ENCODE peak calls at places on chromosomes 1 and 21, in six cellular contexts. A is IMR-90, N is A549, W is K562, U is HepG2, Y is GM12878. P is an unnamed sample.
A peak's percentile ranks its signal among the peaks of the same experiment; 100 is the strongest.

GRCh38 chr1:159211331-159212136 is 6.9 kb downstream of the ACKR1 start:
- DNase-seq in A (peak; percentile 3), N (no peak), W (peak; percentile 65), U (peak; percentile 11), Y (no peak), P (peak; percentile 56)

GRCh38 chr1:232806071-232806510 is 875 bp downstream of the MAP10 start:
- DNase-seq in A (no peak), N (no peak), W (no peak), U (no peak), Y (no peak), P (no peak)

GRCh38 chr1:91148641-91149069 is 126.8 kb upstream of the ZNF644 start:
- DNase-seq in A (no peak), N (no peak), W (no peak), U (no peak), Y (no peak), P (no peak)

GRCh38 chr1:50418600-50419109 is 4.6 kb downstream of the DMRTA2 start:
- DNase-seq in A (no peak), N (no peak), W (peak; percentile 8), U (no peak), Y (no peak), P (peak; percentile 1)

GRCh38 chr1:15684468-15685283 is 556 bp downstream of the PLEKHM2 start:
- DNase-seq in A (no peak), N (peak; percentile 60), W (peak; percentile 89), U (no peak), Y (no peak), P (peak; percentile 65)

GRCh38 chr21:42042651-42043050 is 28.5 kb upstream of the UMODL1 start:
- DNase-seq in A (no peak), N (no peak), W (no peak), U (no peak), Y (no peak), P (no peak)

GRCh38 chr1:1114431-1114830 is 1.5 kb downstream of the C1orf159 start:
- DNase-seq in A (no peak), N (no peak), W (no peak), U (no peak), Y (no peak), P (no peak)

GRCh38 chr1:103063911-103064310 is 44.4 kb downstream of the COL11A1 start:
- DNase-seq in A (no peak), N (no peak), W (no peak), U (no peak), Y (no peak), P (no peak)

GRCh38 chr1:216535059-216535458 is 111.8 kb upstream of the USH2A start:
- DNase-seq in A (peak; percentile 67), N (no peak), W (no peak), U (no peak), Y (no peak), P (no peak)

GRCh38 chr1:31984419-31985347 is 29.0 kb upstream of the KHDRBS1 start:
- DNase-seq in A (peak; percentile 63), N (no peak), W (no peak), U (no peak), Y (no peak), P (no peak)

GRCh38 chr1:197868751-197869501 is 33.5 kb upstream of the C1orf53 start:
- DNase-seq in A (peak; percentile 70), N (peak; percentile 40), W (peak; percentile 34), U (peak; percentile 50), Y (no peak), P (peak; percentile 67)

GRCh38 chr1:156750932-156751723 is at the start of gene HDGF:
- DNase-seq in A (no peak), N (no peak), W (peak; percentile 64), U (no peak), Y (no peak), P (peak; percentile 48)

GRCh38 chr1:5977494-5978444 is 14.5 kb downstream of the NPHP4 start:
- DNase-seq in A (no peak), N (no peak), W (no peak), U (no peak), Y (no peak), P (no peak)

GRCh38 chr1:145917595-145917994 is 922 bp downstream of the PEX11B start:
- DNase-seq in A (no peak), N (no peak), W (no peak), U (no peak), Y (no peak), P (no peak)

GRCh38 chr1:15736035-15736665 is at the start of gene SLC25A34:
- DNase-seq in A (no peak), N (no peak), W (no peak), U (peak; percentile 42), Y (no peak), P (no peak)

GRCh38 chr1:185585770-185586169 is 148.4 kb upstream of the HMCN1 start:
- DNase-seq in A (no peak), N (peak; percentile 44), W (no peak), U (peak; percentile 89), Y (no peak), P (no peak)

GRCh38 chr1:76122260-76122659 is 47.7 kb downstream of the ST6GALNAC3 start:
- DNase-seq in A (no peak), N (no peak), W (no peak), U (no peak), Y (no peak), P (no peak)

GRCh38 chr1:189657131-189657530 is 820.5 kb downstream of the BRINP3 start:
- DNase-seq in A (no peak), N (no peak), W (no peak), U (no peak), Y (no peak), P (no peak)

GRCh38 chr1:239067480-239067879 is 318.9 kb upstream of the CHRM3 start:
- DNase-seq in A (no peak), N (no peak), W (no peak), U (no peak), Y (no peak), P (no peak)

GRCh38 chr1:212954514-212954913 is 4.2 kb downstream of the VASH2 start:
- DNase-seq in A (no peak), N (no peak), W (no peak), U (no peak), Y (no peak), P (no peak)

GRCh38 chr1:43708006-43708412 is 673 bp downstream of the ST3GAL3 start:
- DNase-seq in A (peak; percentile 57), N (no peak), W (no peak), U (no peak), Y (no peak), P (no peak)

GRCh38 chr1:43711049-43711448 is 3.7 kb downstream of the ST3GAL3 start:
- DNase-seq in A (peak; percentile 96), N (no peak), W (peak; percentile 7), U (no peak), Y (no peak), P (no peak)

GRCh38 chr1:43707191-43708005 is at the start of gene ST3GAL3:
- DNase-seq in A (peak; percentile 90), N (peak; percentile 73), W (peak; percentile 99), U (peak; percentile 82), Y (peak; percentile 67), P (peak; percentile 96)

GRCh38 chr1:43716559-43717281 is 9.4 kb downstream of the ST3GAL3 start:
- DNase-seq in A (no peak), N (no peak), W (no peak), U (no peak), Y (no peak), P (no peak)

GRCh38 chr1:43711524-43712386 is 4.4 kb downstream of the ST3GAL3 start:
- DNase-seq in A (peak; percentile 91), N (no peak), W (no peak), U (no peak), Y (no peak), P (no peak)
- TF ChIP-seq BHLHE40 in A (no peak), N (no peak), W (no peak), U (no peak), Y (no peak), P (no peak)

GRCh38 chr1:206890125-206890637 is 7.1 kb upstream of the IL24 start:
- DNase-seq in A (peak; percentile 42), N (no peak), W (no peak), U (no peak), Y (no peak), P (no peak)

GRCh38 chr1:206891412-206891811 is 5.8 kb upstream of the IL24 start:
- DNase-seq in A (no peak), N (no peak), W (no peak), U (no peak), Y (no peak), P (no peak)

GRCh38 chr1:206890690-206891089 is 6.6 kb upstream of the IL24 start:
- DNase-seq in A (peak; percentile 84), N (no peak), W (no peak), U (no peak), Y (no peak), P (no peak)

GRCh38 chr1:206893380-206893779 is 3.9 kb upstream of the IL24 start:
- DNase-seq in A (no peak), N (no peak), W (no peak), U (no peak), Y (no peak), P (no peak)

GRCh38 chr1:206892351-206892984 is 4.8 kb upstream of the IL24 start:
- DNase-seq in A (peak; percentile 84), N (no peak), W (no peak), U (no peak), Y (no peak), P (no peak)
- TF ChIP-seq BHLHE40 in A (peak; percentile 21), N (no peak), W (no peak), U (no peak), Y (no peak), P (no peak)

GRCh38 chr1:225593414-225593813 is 59.5 kb downstream of the ENAH start:
- DNase-seq in A (no peak), N (no peak), W (no peak), U (no peak), Y (no peak), P (no peak)
- TF ChIP-seq BHLHE40 in A (no peak), N (no peak), W (no peak), U (no peak), Y (no peak), P (no peak)

DNA sequence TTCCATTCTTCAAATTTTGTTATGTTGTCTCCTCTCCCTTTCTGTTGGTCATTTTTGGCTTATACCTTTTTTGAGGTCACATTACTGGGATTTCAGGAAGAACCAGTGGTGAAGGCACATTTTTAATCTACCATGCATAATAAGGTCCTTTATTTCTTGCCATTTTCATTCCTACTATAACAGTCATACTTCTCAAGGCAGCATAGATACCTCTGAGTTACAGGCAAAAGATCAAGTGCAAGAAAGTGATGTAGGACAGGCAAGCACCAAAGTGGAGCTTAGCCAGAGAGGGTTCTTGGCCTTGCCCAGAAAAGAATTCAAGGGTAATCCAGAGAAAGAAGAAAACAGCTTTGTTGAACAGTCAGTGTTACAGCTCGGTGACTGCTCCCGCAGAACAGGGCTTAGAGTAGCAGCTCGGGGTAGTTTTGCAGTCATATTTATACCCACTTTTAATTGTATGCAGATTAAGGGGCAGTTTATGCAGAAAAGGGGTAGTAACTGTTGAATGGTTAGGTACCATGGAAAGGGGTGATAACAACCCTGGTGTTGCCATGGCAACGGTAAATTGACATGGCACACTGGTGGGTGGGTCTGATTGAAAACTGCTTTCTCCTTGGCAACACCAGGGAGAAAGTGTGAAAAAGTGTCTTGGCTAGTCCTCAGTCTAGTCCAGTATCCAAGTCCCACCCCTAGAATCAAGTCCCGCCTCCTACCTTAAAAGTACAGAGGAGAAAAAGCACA is 39.6 kb upstream of the DOCK7 start:
- DNase-seq in A (peak; percentile 43), N (no peak), W (no peak), U (no peak), Y (no peak), P (no peak)
- TF ChIP-seq BHLHE40 in A (no peak), N (no peak), W (no peak), U (no peak), Y (no peak), P (no peak)